ENCODE peak calls at places on chromosome 15, in eight cellular contexts. U is right cardiac atrium, C is H7, T is NCI-H2081, F is SJSA1, A is left ventricle myocardium inferior, Q is NCI-H1105, E is HCEC 1CT. R is an unnamed sample.
A peak's percentile ranks its signal among the peaks of the same experiment; 100 is the strongest.

GRCh38 chr15:33293619-33294309 is 17.0 kb upstream of the RYR3 start:
- DNase-seq in Q (no peak), C (no peak), T (no peak), U (no peak), F (no peak), A (no peak), E (no peak), R (no peak)

GRCh38 chr15:70158309-70158995 is 60.7 kb upstream of the TLE3 start:
- DNase-seq in E (no peak), C (no peak), Q (no peak), F (no peak), U (no peak), T (no peak), A (no peak), R (no peak)

GRCh38 chr15:65377105-65377975 is 462 bp downstream of the IGDCC3 start:
- DNase-seq in Q (peak; percentile 11), T (peak; percentile 42), C (peak; percentile 92), E (no peak), F (peak; percentile 21), A (no peak), U (peak; percentile 68), R (peak; percentile 74)

GRCh38 chr15:27878841-27879240 is 220.3 kb downstream of the OCA2 start:
- DNase-seq in U (no peak), C (no peak), Q (no peak), E (no peak), T (no peak), F (no peak), A (no peak), R (no peak)

GRCh38 chr15:57506422-57506821 is 85.3 kb upstream of the MYZAP start:
- DNase-seq in A (no peak), Q (no peak), T (no peak), U (peak; percentile 44), E (no peak), C (peak; percentile 66), F (peak; percentile 83), R (peak; percentile 55)

GRCh38 chr15:64836023-64836536 is 5.6 kb upstream of the PLEKHO2 start:
- DNase-seq in E (no peak), A (no peak), C (no peak), T (no peak), U (no peak), Q (no peak), F (no peak), R (no peak)

GRCh38 chr15:39497759-39498565 is 82.9 kb upstream of the THBS1 start:
- DNase-seq in U (no peak), Q (no peak), T (no peak), F (no peak), A (no peak), E (no peak), C (no peak), R (no peak)

GRCh38 chr15:99504823-99505551 is 60.8 kb upstream of the MEF2A start:
- DNase-seq in T (peak; percentile 9), F (no peak), C (no peak), A (no peak), E (peak; percentile 24), Q (no peak), U (no peak), R (no peak)

GRCh38 chr15:68387288-68388143 is 44.4 kb downstream of the ITGA11 start:
- DNase-seq in A (no peak), F (no peak), U (no peak), Q (no peak), E (no peak), C (no peak), T (no peak), R (peak; percentile 3)

GRCh38 chr15:60605879-60606304 is 127.0 kb upstream of the ICE2 start:
- DNase-seq in A (peak; percentile 27), C (no peak), F (no peak), E (peak; percentile 63), U (no peak), Q (no peak), T (no peak), R (no peak)

GRCh38 chr15:71485094-71485693 is 325.2 kb upstream of the NR2E3 start:
- DNase-seq in U (no peak), E (peak; percentile 10), F (no peak), T (no peak), C (peak; percentile 67), Q (no peak), A (no peak), R (peak; percentile 28)

GRCh38 chr15:61318276-61318675 is 89.2 kb upstream of the RORA start:
- DNase-seq in T (peak; percentile 96), A (no peak), E (no peak), C (no peak), U (no peak), Q (no peak), F (no peak), R (no peak)

GRCh38 chr15:66680502-66680901 is 21.5 kb upstream of the SMAD6 start:
- DNase-seq in F (no peak), T (no peak), U (no peak), E (no peak), A (no peak), C (no peak), Q (no peak), R (no peak)

GRCh38 chr15:95106781-95107180 is 875.4 kb downstream of the MCTP2 start:
- DNase-seq in Q (no peak), U (no peak), C (no peak), F (no peak), A (no peak), E (no peak), T (no peak), R (no peak)

GRCh38 chr15:95799286-95800187 is 531.0 kb upstream of the NR2F2 start:
- DNase-seq in F (peak; percentile 14), A (no peak), U (no peak), E (peak; percentile 95), C (no peak), T (no peak), Q (no peak), R (no peak)

GRCh38 chr15:73564255-73564654 is 68.9 kb downstream of the NPTN start:
- DNase-seq in T (peak; percentile 34), F (peak; percentile 58), Q (no peak), E (peak; percentile 28), A (no peak), U (no peak), C (no peak), R (no peak)

GRCh38 chr15:79172032-79172481 is 81.5 kb upstream of the RASGRF1 start:
- DNase-seq in C (peak; percentile 73), T (no peak), E (peak; percentile 1), U (no peak), Q (no peak), A (no peak), F (no peak), R (peak; percentile 33)

GRCh38 chr15:68580883-68581155 is 2.0 kb downstream of the CORO2B start:
- DNase-seq in F (no peak), E (no peak), Q (no peak), A (no peak), U (no peak), C (no peak), T (no peak), R (no peak)

GRCh38 chr15:52808441-52808840 is 18.3 kb upstream of the ONECUT1 start:
- DNase-seq in F (no peak), C (no peak), U (no peak), E (no peak), Q (no peak), T (no peak), A (no peak), R (no peak)

GRCh38 chr15:48395532-48396011 is 64.3 kb downstream of the DUT start:
- DNase-seq in F (no peak), T (no peak), E (peak; percentile 76), C (no peak), U (peak; percentile 91), Q (no peak), A (peak; percentile 81), R (no peak)

GRCh38 chr15:78540955-78541743 is 905 bp downstream of the PSMA4 start:
- DNase-seq in F (no peak), E (peak; percentile 7), C (peak; percentile 26), A (no peak), T (peak; percentile 53), Q (no peak), U (no peak), R (no peak)

GRCh38 chr15:36682091-36682490 is 102.7 kb downstream of the CDIN1 start:
- DNase-seq in F (no peak), E (peak; percentile 40), T (no peak), C (no peak), A (no peak), U (no peak), Q (no peak), R (no peak)

GRCh38 chr15:47812436-47813109 is 95.3 kb downstream of the SEMA6D start:
- DNase-seq in A (no peak), T (no peak), C (no peak), Q (no peak), U (no peak), E (peak; percentile 56), F (peak; percentile 96), R (no peak)

GRCh38 chr15:79540551-79540950 is 108.4 kb downstream of the MINAR1 start:
- DNase-seq in C (no peak), T (no peak), F (no peak), E (no peak), Q (no peak), U (no peak), A (no peak), R (no peak)

GRCh38 chr15:74275957-74276356 is 39.8 kb downstream of the CCDC33 start:
- DNase-seq in C (peak; percentile 83), Q (no peak), U (no peak), E (no peak), A (no peak), F (no peak), T (no peak), R (peak; percentile 34)

GRCh38 chr15:60528530-60528929 is 49.6 kb upstream of the ICE2 start:
- DNase-seq in C (no peak), T (no peak), F (no peak), Q (no peak), U (no peak), E (no peak), A (no peak), R (no peak)

GRCh38 chr15:38079236-38079635 is 144.8 kb downstream of the TMCO5A start:
- DNase-seq in U (no peak), Q (no peak), A (no peak), E (no peak), C (no peak), T (no peak), F (no peak), R (no peak)